ENCODE peak calls at places on chromosomes 13 and 19, in nine cellular contexts. One of them, this sample, is unnamed.

GRCh38 chr13:20064128-20064527 is 96.7 kb downstream of the GJA3 start:
- DNase-seq in NCI-H226: no peak
- DNase-seq in cardiac fibroblast: no peak
- DNase-seq in mammary epithelial cell: peak; percentile 37
- DNase-seq in activated T-cell treated with anti-CD3 and anti-CD28 coated beads, Interleukin-2, amount 50 U/mL, for 72 hours: no peak
- DNase-seq in activated CD4-positive, CD25-positive, alpha-beta regulatory T cell treated with anti-CD3 and anti-CD28 coated beads, Interleukin-2, amount 50 U/mL, for 16 hours: no peak
- DNase-seq in skeletal muscle cell: peak; percentile 7
- DNase-seq in fibroblast of pulmonary artery: peak; percentile 51
- DNase-seq in effector memory CD4-positive, alpha-beta T cell: no peak
- DNase-seq in this sample: no peak

GRCh38 chr13:37647038-37647650 is 48.6 kb upstream of the POSTN start:
- DNase-seq in NCI-H226: no peak
- DNase-seq in cardiac fibroblast: peak; percentile 35
- DNase-seq in mammary epithelial cell: no peak
- DNase-seq in activated T-cell treated with anti-CD3 and anti-CD28 coated beads, Interleukin-2, amount 50 U/mL, for 72 hours: no peak
- DNase-seq in activated CD4-positive, CD25-positive, alpha-beta regulatory T cell treated with anti-CD3 and anti-CD28 coated beads, Interleukin-2, amount 50 U/mL, for 16 hours: no peak
- DNase-seq in skeletal muscle cell: no peak
- DNase-seq in fibroblast of pulmonary artery: peak; percentile 36
- DNase-seq in effector memory CD4-positive, alpha-beta T cell: no peak
- DNase-seq in this sample: no peak

GRCh38 chr13:100543872-100544602 is 44.6 kb downstream of the GGACT start:
- DNase-seq in NCI-H226: no peak
- DNase-seq in cardiac fibroblast: no peak
- DNase-seq in mammary epithelial cell: no peak
- DNase-seq in activated T-cell treated with anti-CD3 and anti-CD28 coated beads, Interleukin-2, amount 50 U/mL, for 72 hours: no peak
- DNase-seq in activated CD4-positive, CD25-positive, alpha-beta regulatory T cell treated with anti-CD3 and anti-CD28 coated beads, Interleukin-2, amount 50 U/mL, for 16 hours: no peak
- DNase-seq in skeletal muscle cell: no peak
- DNase-seq in fibroblast of pulmonary artery: no peak
- DNase-seq in effector memory CD4-positive, alpha-beta T cell: no peak
- DNase-seq in this sample: no peak

GRCh38 chr13:46085737-46086136 is 19.1 kb downstream of the CPB2 start:
- DNase-seq in NCI-H226: no peak
- DNase-seq in cardiac fibroblast: no peak
- DNase-seq in mammary epithelial cell: no peak
- DNase-seq in activated T-cell treated with anti-CD3 and anti-CD28 coated beads, Interleukin-2, amount 50 U/mL, for 72 hours: no peak
- DNase-seq in activated CD4-positive, CD25-positive, alpha-beta regulatory T cell treated with anti-CD3 and anti-CD28 coated beads, Interleukin-2, amount 50 U/mL, for 16 hours: no peak
- DNase-seq in skeletal muscle cell: no peak
- DNase-seq in fibroblast of pulmonary artery: no peak
- DNase-seq in effector memory CD4-positive, alpha-beta T cell: no peak
- DNase-seq in this sample: no peak

GRCh38 chr13:76667551-76667950 is 218.7 kb downstream of the KCTD12 start:
- DNase-seq in NCI-H226: peak; percentile 6
- DNase-seq in cardiac fibroblast: peak; percentile 87
- DNase-seq in mammary epithelial cell: peak; percentile 16
- DNase-seq in activated T-cell treated with anti-CD3 and anti-CD28 coated beads, Interleukin-2, amount 50 U/mL, for 72 hours: no peak
- DNase-seq in activated CD4-positive, CD25-positive, alpha-beta regulatory T cell treated with anti-CD3 and anti-CD28 coated beads, Interleukin-2, amount 50 U/mL, for 16 hours: no peak
- DNase-seq in skeletal muscle cell: peak; percentile 40
- DNase-seq in fibroblast of pulmonary artery: peak; percentile 89
- DNase-seq in effector memory CD4-positive, alpha-beta T cell: no peak
- DNase-seq in this sample: peak; percentile 25

GRCh38 chr13:111210488-111210887 is 95.4 kb downstream of the ARHGEF7 start:
- DNase-seq in NCI-H226: peak; percentile 76
- DNase-seq in cardiac fibroblast: peak; percentile 88
- DNase-seq in mammary epithelial cell: no peak
- DNase-seq in activated T-cell treated with anti-CD3 and anti-CD28 coated beads, Interleukin-2, amount 50 U/mL, for 72 hours: no peak
- DNase-seq in activated CD4-positive, CD25-positive, alpha-beta regulatory T cell treated with anti-CD3 and anti-CD28 coated beads, Interleukin-2, amount 50 U/mL, for 16 hours: no peak
- DNase-seq in skeletal muscle cell: peak; percentile 83
- DNase-seq in fibroblast of pulmonary artery: peak; percentile 83
- DNase-seq in effector memory CD4-positive, alpha-beta T cell: no peak
- DNase-seq in this sample: peak; percentile 85

GRCh38 chr19:1970003-1970805 is 29.2 kb downstream of the CSNK1G2 start:
- DNase-seq in NCI-H226: no peak
- DNase-seq in cardiac fibroblast: no peak
- DNase-seq in mammary epithelial cell: peak; percentile 46
- DNase-seq in activated T-cell treated with anti-CD3 and anti-CD28 coated beads, Interleukin-2, amount 50 U/mL, for 72 hours: no peak
- DNase-seq in activated CD4-positive, CD25-positive, alpha-beta regulatory T cell treated with anti-CD3 and anti-CD28 coated beads, Interleukin-2, amount 50 U/mL, for 16 hours: no peak
- DNase-seq in skeletal muscle cell: no peak
- DNase-seq in fibroblast of pulmonary artery: no peak
- DNase-seq in effector memory CD4-positive, alpha-beta T cell: no peak
- DNase-seq in this sample: no peak

GRCh38 chr13:103277959-103278673 is 211.9 kb upstream of the SLC10A2 start:
- DNase-seq in NCI-H226: no peak
- DNase-seq in cardiac fibroblast: peak; percentile 14
- DNase-seq in mammary epithelial cell: no peak
- DNase-seq in activated T-cell treated with anti-CD3 and anti-CD28 coated beads, Interleukin-2, amount 50 U/mL, for 72 hours: no peak
- DNase-seq in activated CD4-positive, CD25-positive, alpha-beta regulatory T cell treated with anti-CD3 and anti-CD28 coated beads, Interleukin-2, amount 50 U/mL, for 16 hours: no peak
- DNase-seq in skeletal muscle cell: no peak
- DNase-seq in fibroblast of pulmonary artery: no peak
- DNase-seq in effector memory CD4-positive, alpha-beta T cell: no peak
- DNase-seq in this sample: no peak

GRCh38 chr19:29485293-29485692 is 40.5 kb upstream of the VSTM2B start:
- DNase-seq in NCI-H226: no peak
- DNase-seq in cardiac fibroblast: no peak
- DNase-seq in mammary epithelial cell: no peak
- DNase-seq in activated T-cell treated with anti-CD3 and anti-CD28 coated beads, Interleukin-2, amount 50 U/mL, for 72 hours: no peak
- DNase-seq in activated CD4-positive, CD25-positive, alpha-beta regulatory T cell treated with anti-CD3 and anti-CD28 coated beads, Interleukin-2, amount 50 U/mL, for 16 hours: no peak
- DNase-seq in skeletal muscle cell: no peak
- DNase-seq in fibroblast of pulmonary artery: no peak
- DNase-seq in effector memory CD4-positive, alpha-beta T cell: no peak
- DNase-seq in this sample: no peak

GRCh38 chr19:35549174-35549788 is 3.9 kb downstream of the TMEM147 start:
- DNase-seq in NCI-H226: peak; percentile 42
- DNase-seq in cardiac fibroblast: peak; percentile 77
- DNase-seq in mammary epithelial cell: peak; percentile 58
- DNase-seq in activated T-cell treated with anti-CD3 and anti-CD28 coated beads, Interleukin-2, amount 50 U/mL, for 72 hours: peak; percentile 69
- DNase-seq in activated CD4-positive, CD25-positive, alpha-beta regulatory T cell treated with anti-CD3 and anti-CD28 coated beads, Interleukin-2, amount 50 U/mL, for 16 hours: peak; percentile 49
- DNase-seq in skeletal muscle cell: no peak
- DNase-seq in fibroblast of pulmonary artery: peak; percentile 73
- DNase-seq in effector memory CD4-positive, alpha-beta T cell: peak; percentile 54
- DNase-seq in this sample: peak; percentile 77

GRCh38 chr19:10043286-10043927 is 30.1 kb downstream of the RDH8 start:
- DNase-seq in NCI-H226: no peak
- DNase-seq in cardiac fibroblast: peak; percentile 39
- DNase-seq in mammary epithelial cell: peak; percentile 61
- DNase-seq in activated T-cell treated with anti-CD3 and anti-CD28 coated beads, Interleukin-2, amount 50 U/mL, for 72 hours: no peak
- DNase-seq in activated CD4-positive, CD25-positive, alpha-beta regulatory T cell treated with anti-CD3 and anti-CD28 coated beads, Interleukin-2, amount 50 U/mL, for 16 hours: no peak
- DNase-seq in skeletal muscle cell: no peak
- DNase-seq in fibroblast of pulmonary artery: peak; percentile 51
- DNase-seq in effector memory CD4-positive, alpha-beta T cell: no peak
- DNase-seq in this sample: no peak

GRCh38 chr19:48715681-48716171 is 3.8 kb downstream of the MAMSTR start:
- DNase-seq in NCI-H226: no peak
- DNase-seq in cardiac fibroblast: no peak
- DNase-seq in mammary epithelial cell: no peak
- DNase-seq in activated T-cell treated with anti-CD3 and anti-CD28 coated beads, Interleukin-2, amount 50 U/mL, for 72 hours: no peak
- DNase-seq in activated CD4-positive, CD25-positive, alpha-beta regulatory T cell treated with anti-CD3 and anti-CD28 coated beads, Interleukin-2, amount 50 U/mL, for 16 hours: no peak
- DNase-seq in skeletal muscle cell: no peak
- DNase-seq in fibroblast of pulmonary artery: no peak
- DNase-seq in effector memory CD4-positive, alpha-beta T cell: no peak
- DNase-seq in this sample: no peak

GRCh38 chr19:46081928-46082727 is 41.3 kb upstream of the IGFL4 start:
- DNase-seq in NCI-H226: peak; percentile 53
- DNase-seq in cardiac fibroblast: peak; percentile 79
- DNase-seq in mammary epithelial cell: peak; percentile 61
- DNase-seq in activated T-cell treated with anti-CD3 and anti-CD28 coated beads, Interleukin-2, amount 50 U/mL, for 72 hours: peak; percentile 42
- DNase-seq in activated CD4-positive, CD25-positive, alpha-beta regulatory T cell treated with anti-CD3 and anti-CD28 coated beads, Interleukin-2, amount 50 U/mL, for 16 hours: no peak
- DNase-seq in skeletal muscle cell: no peak
- DNase-seq in fibroblast of pulmonary artery: peak; percentile 79
- DNase-seq in effector memory CD4-positive, alpha-beta T cell: no peak
- DNase-seq in this sample: peak; percentile 56

GRCh38 chr19:16571689-16572331 is 405 bp downstream of the SLC35E1 start:
- DNase-seq in NCI-H226: peak; percentile 16
- DNase-seq in cardiac fibroblast: peak; percentile 31
- DNase-seq in mammary epithelial cell: peak; percentile 38
- DNase-seq in activated T-cell treated with anti-CD3 and anti-CD28 coated beads, Interleukin-2, amount 50 U/mL, for 72 hours: peak; percentile 65
- DNase-seq in activated CD4-positive, CD25-positive, alpha-beta regulatory T cell treated with anti-CD3 and anti-CD28 coated beads, Interleukin-2, amount 50 U/mL, for 16 hours: no peak
- DNase-seq in skeletal muscle cell: no peak
- DNase-seq in fibroblast of pulmonary artery: peak; percentile 16
- DNase-seq in effector memory CD4-positive, alpha-beta T cell: no peak
- DNase-seq in this sample: no peak

GRCh38 chr13:33441015-33441414 is 155.5 kb upstream of the STARD13 start:
- DNase-seq in NCI-H226: no peak
- DNase-seq in cardiac fibroblast: peak; percentile 38
- DNase-seq in mammary epithelial cell: peak; percentile 36
- DNase-seq in activated T-cell treated with anti-CD3 and anti-CD28 coated beads, Interleukin-2, amount 50 U/mL, for 72 hours: no peak
- DNase-seq in activated CD4-positive, CD25-positive, alpha-beta regulatory T cell treated with anti-CD3 and anti-CD28 coated beads, Interleukin-2, amount 50 U/mL, for 16 hours: no peak
- DNase-seq in skeletal muscle cell: peak; percentile 5
- DNase-seq in fibroblast of pulmonary artery: peak; percentile 53
- DNase-seq in effector memory CD4-positive, alpha-beta T cell: no peak
- DNase-seq in this sample: no peak

GRCh38 chr19:41893899-41894298 is 10.9 kb downstream of the ARHGEF1 start:
- DNase-seq in NCI-H226: peak; percentile 32
- DNase-seq in cardiac fibroblast: peak; percentile 42
- DNase-seq in mammary epithelial cell: no peak
- DNase-seq in activated T-cell treated with anti-CD3 and anti-CD28 coated beads, Interleukin-2, amount 50 U/mL, for 72 hours: no peak
- DNase-seq in activated CD4-positive, CD25-positive, alpha-beta regulatory T cell treated with anti-CD3 and anti-CD28 coated beads, Interleukin-2, amount 50 U/mL, for 16 hours: no peak
- DNase-seq in skeletal muscle cell: no peak
- DNase-seq in fibroblast of pulmonary artery: no peak
- DNase-seq in effector memory CD4-positive, alpha-beta T cell: no peak
- DNase-seq in this sample: no peak

GRCh38 chr19:2336528-2337328 is 8.2 kb downstream of the SPPL2B start:
- DNase-seq in NCI-H226: no peak
- DNase-seq in cardiac fibroblast: no peak
- DNase-seq in mammary epithelial cell: no peak
- DNase-seq in activated T-cell treated with anti-CD3 and anti-CD28 coated beads, Interleukin-2, amount 50 U/mL, for 72 hours: no peak
- DNase-seq in activated CD4-positive, CD25-positive, alpha-beta regulatory T cell treated with anti-CD3 and anti-CD28 coated beads, Interleukin-2, amount 50 U/mL, for 16 hours: no peak
- DNase-seq in skeletal muscle cell: no peak
- DNase-seq in fibroblast of pulmonary artery: no peak
- DNase-seq in effector memory CD4-positive, alpha-beta T cell: no peak
- DNase-seq in this sample: no peak

GRCh38 chr13:89457977-89458376 is 1786.8 kb downstream of the SLITRK5 start:
- DNase-seq in NCI-H226: peak; percentile 96
- DNase-seq in cardiac fibroblast: peak; percentile 90
- DNase-seq in mammary epithelial cell: peak; percentile 91
- DNase-seq in activated T-cell treated with anti-CD3 and anti-CD28 coated beads, Interleukin-2, amount 50 U/mL, for 72 hours: no peak
- DNase-seq in activated CD4-positive, CD25-positive, alpha-beta regulatory T cell treated with anti-CD3 and anti-CD28 coated beads, Interleukin-2, amount 50 U/mL, for 16 hours: no peak
- DNase-seq in skeletal muscle cell: peak; percentile 87
- DNase-seq in fibroblast of pulmonary artery: peak; percentile 85
- DNase-seq in effector memory CD4-positive, alpha-beta T cell: no peak
- DNase-seq in this sample: no peak

GRCh38 chr19:7106711-7107657 is 37.5 kb downstream of the ZNF557 start:
- DNase-seq in NCI-H226: no peak
- DNase-seq in cardiac fibroblast: no peak
- DNase-seq in mammary epithelial cell: no peak
- DNase-seq in activated T-cell treated with anti-CD3 and anti-CD28 coated beads, Interleukin-2, amount 50 U/mL, for 72 hours: no peak
- DNase-seq in activated CD4-positive, CD25-positive, alpha-beta regulatory T cell treated with anti-CD3 and anti-CD28 coated beads, Interleukin-2, amount 50 U/mL, for 16 hours: no peak
- DNase-seq in skeletal muscle cell: no peak
- DNase-seq in fibroblast of pulmonary artery: no peak
- DNase-seq in effector memory CD4-positive, alpha-beta T cell: no peak
- DNase-seq in this sample: no peak

GRCh38 chr13:80235559-80236296 is 105.2 kb downstream of the SPRY2 start:
- DNase-seq in NCI-H226: peak; percentile 88
- DNase-seq in cardiac fibroblast: peak; percentile 55
- DNase-seq in mammary epithelial cell: peak; percentile 20
- DNase-seq in activated T-cell treated with anti-CD3 and anti-CD28 coated beads, Interleukin-2, amount 50 U/mL, for 72 hours: no peak
- DNase-seq in activated CD4-positive, CD25-positive, alpha-beta regulatory T cell treated with anti-CD3 and anti-CD28 coated beads, Interleukin-2, amount 50 U/mL, for 16 hours: no peak
- DNase-seq in skeletal muscle cell: no peak
- DNase-seq in fibroblast of pulmonary artery: peak; percentile 64
- DNase-seq in effector memory CD4-positive, alpha-beta T cell: no peak
- DNase-seq in this sample: no peak

GRCh38 chr19:772730-773436 is 22.0 kb downstream of the MISP start:
- DNase-seq in NCI-H226: no peak
- DNase-seq in cardiac fibroblast: no peak
- DNase-seq in mammary epithelial cell: no peak
- DNase-seq in activated T-cell treated with anti-CD3 and anti-CD28 coated beads, Interleukin-2, amount 50 U/mL, for 72 hours: no peak
- DNase-seq in activated CD4-positive, CD25-positive, alpha-beta regulatory T cell treated with anti-CD3 and anti-CD28 coated beads, Interleukin-2, amount 50 U/mL, for 16 hours: no peak
- DNase-seq in skeletal muscle cell: no peak
- DNase-seq in fibroblast of pulmonary artery: no peak
- DNase-seq in effector memory CD4-positive, alpha-beta T cell: no peak
- DNase-seq in this sample: no peak

GRCh38 chr13:45778897-45779296 is 72.7 kb downstream of the SIAH3 start:
- DNase-seq in NCI-H226: no peak
- DNase-seq in cardiac fibroblast: no peak
- DNase-seq in mammary epithelial cell: no peak
- DNase-seq in activated T-cell treated with anti-CD3 and anti-CD28 coated beads, Interleukin-2, amount 50 U/mL, for 72 hours: no peak
- DNase-seq in activated CD4-positive, CD25-positive, alpha-beta regulatory T cell treated with anti-CD3 and anti-CD28 coated beads, Interleukin-2, amount 50 U/mL, for 16 hours: no peak
- DNase-seq in skeletal muscle cell: no peak
- DNase-seq in fibroblast of pulmonary artery: no peak
- DNase-seq in effector memory CD4-positive, alpha-beta T cell: no peak
- DNase-seq in this sample: no peak

GRCh38 chr19:54271106-54271505 is 9.8 kb downstream of the LILRB2 start:
- DNase-seq in NCI-H226: no peak
- DNase-seq in cardiac fibroblast: no peak
- DNase-seq in mammary epithelial cell: no peak
- DNase-seq in activated T-cell treated with anti-CD3 and anti-CD28 coated beads, Interleukin-2, amount 50 U/mL, for 72 hours: no peak
- DNase-seq in activated CD4-positive, CD25-positive, alpha-beta regulatory T cell treated with anti-CD3 and anti-CD28 coated beads, Interleukin-2, amount 50 U/mL, for 16 hours: no peak
- DNase-seq in skeletal muscle cell: no peak
- DNase-seq in fibroblast of pulmonary artery: no peak
- DNase-seq in effector memory CD4-positive, alpha-beta T cell: no peak
- DNase-seq in this sample: peak; percentile 45

GRCh38 chr19:24060687-24061356 is 26.2 kb upstream of the ZNF254 start:
- DNase-seq in NCI-H226: no peak
- DNase-seq in cardiac fibroblast: no peak
- DNase-seq in mammary epithelial cell: peak; percentile 85
- DNase-seq in activated T-cell treated with anti-CD3 and anti-CD28 coated beads, Interleukin-2, amount 50 U/mL, for 72 hours: peak; percentile 26
- DNase-seq in activated CD4-positive, CD25-positive, alpha-beta regulatory T cell treated with anti-CD3 and anti-CD28 coated beads, Interleukin-2, amount 50 U/mL, for 16 hours: no peak
- DNase-seq in skeletal muscle cell: no peak
- DNase-seq in fibroblast of pulmonary artery: no peak
- DNase-seq in effector memory CD4-positive, alpha-beta T cell: no peak
- DNase-seq in this sample: no peak

GRCh38 chr13:39036212-39036611 is 1.7 kb downstream of the PROSER1 start:
- DNase-seq in NCI-H226: no peak
- DNase-seq in cardiac fibroblast: peak; percentile 29
- DNase-seq in mammary epithelial cell: peak; percentile 37
- DNase-seq in activated T-cell treated with anti-CD3 and anti-CD28 coated beads, Interleukin-2, amount 50 U/mL, for 72 hours: peak; percentile 26
- DNase-seq in activated CD4-positive, CD25-positive, alpha-beta regulatory T cell treated with anti-CD3 and anti-CD28 coated beads, Interleukin-2, amount 50 U/mL, for 16 hours: no peak
- DNase-seq in skeletal muscle cell: no peak
- DNase-seq in fibroblast of pulmonary artery: peak; percentile 44
- DNase-seq in effector memory CD4-positive, alpha-beta T cell: no peak
- DNase-seq in this sample: no peak

GRCh38 chr13:35865341-35866240 is 265.6 kb downstream of the DCLK1 start:
- DNase-seq in NCI-H226: no peak
- DNase-seq in cardiac fibroblast: no peak
- DNase-seq in mammary epithelial cell: peak; percentile 17
- DNase-seq in activated T-cell treated with anti-CD3 and anti-CD28 coated beads, Interleukin-2, amount 50 U/mL, for 72 hours: no peak
- DNase-seq in activated CD4-positive, CD25-positive, alpha-beta regulatory T cell treated with anti-CD3 and anti-CD28 coated beads, Interleukin-2, amount 50 U/mL, for 16 hours: no peak
- DNase-seq in skeletal muscle cell: no peak
- DNase-seq in fibroblast of pulmonary artery: no peak
- DNase-seq in effector memory CD4-positive, alpha-beta T cell: no peak
- DNase-seq in this sample: no peak

GRCh38 chr13:70729369-70729768 is 621.1 kb upstream of the KLHL1 start:
- DNase-seq in NCI-H226: no peak
- DNase-seq in cardiac fibroblast: no peak
- DNase-seq in mammary epithelial cell: no peak
- DNase-seq in activated T-cell treated with anti-CD3 and anti-CD28 coated beads, Interleukin-2, amount 50 U/mL, for 72 hours: no peak
- DNase-seq in activated CD4-positive, CD25-positive, alpha-beta regulatory T cell treated with anti-CD3 and anti-CD28 coated beads, Interleukin-2, amount 50 U/mL, for 16 hours: no peak
- DNase-seq in skeletal muscle cell: no peak
- DNase-seq in fibroblast of pulmonary artery: no peak
- DNase-seq in effector memory CD4-positive, alpha-beta T cell: no peak
- DNase-seq in this sample: no peak

GRCh38 chr13:101308247-101309013 is 107.9 kb downstream of the NALCN start:
- DNase-seq in NCI-H226: no peak
- DNase-seq in cardiac fibroblast: no peak
- DNase-seq in mammary epithelial cell: peak; percentile 42
- DNase-seq in activated T-cell treated with anti-CD3 and anti-CD28 coated beads, Interleukin-2, amount 50 U/mL, for 72 hours: no peak
- DNase-seq in activated CD4-positive, CD25-positive, alpha-beta regulatory T cell treated with anti-CD3 and anti-CD28 coated beads, Interleukin-2, amount 50 U/mL, for 16 hours: no peak
- DNase-seq in skeletal muscle cell: no peak
- DNase-seq in fibroblast of pulmonary artery: peak; percentile 6
- DNase-seq in effector memory CD4-positive, alpha-beta T cell: no peak
- DNase-seq in this sample: no peak

GRCh38 chr19:47047272-47047930 is 1.0 kb downstream of the TMEM160 start:
- DNase-seq in NCI-H226: no peak
- DNase-seq in cardiac fibroblast: no peak
- DNase-seq in mammary epithelial cell: no peak
- DNase-seq in activated T-cell treated with anti-CD3 and anti-CD28 coated beads, Interleukin-2, amount 50 U/mL, for 72 hours: no peak
- DNase-seq in activated CD4-positive, CD25-positive, alpha-beta regulatory T cell treated with anti-CD3 and anti-CD28 coated beads, Interleukin-2, amount 50 U/mL, for 16 hours: no peak
- DNase-seq in skeletal muscle cell: no peak
- DNase-seq in fibroblast of pulmonary artery: no peak
- DNase-seq in effector memory CD4-positive, alpha-beta T cell: no peak
- DNase-seq in this sample: no peak

GRCh38 chr19:10871711-10872550 is 578 bp downstream of the CARM1 start:
- DNase-seq in NCI-H226: no peak
- DNase-seq in cardiac fibroblast: peak; percentile 20
- DNase-seq in mammary epithelial cell: peak; percentile 19
- DNase-seq in activated T-cell treated with anti-CD3 and anti-CD28 coated beads, Interleukin-2, amount 50 U/mL, for 72 hours: peak; percentile 54
- DNase-seq in activated CD4-positive, CD25-positive, alpha-beta regulatory T cell treated with anti-CD3 and anti-CD28 coated beads, Interleukin-2, amount 50 U/mL, for 16 hours: no peak
- DNase-seq in skeletal muscle cell: no peak
- DNase-seq in fibroblast of pulmonary artery: no peak
- DNase-seq in effector memory CD4-positive, alpha-beta T cell: peak; percentile 3
- DNase-seq in this sample: peak; percentile 36

GRCh38 chr13:43285891-43286602 is 262.7 kb downstream of the DNAJC15 start:
- DNase-seq in NCI-H226: peak; percentile 63
- DNase-seq in cardiac fibroblast: peak; percentile 19
- DNase-seq in mammary epithelial cell: no peak
- DNase-seq in activated T-cell treated with anti-CD3 and anti-CD28 coated beads, Interleukin-2, amount 50 U/mL, for 72 hours: no peak
- DNase-seq in activated CD4-positive, CD25-positive, alpha-beta regulatory T cell treated with anti-CD3 and anti-CD28 coated beads, Interleukin-2, amount 50 U/mL, for 16 hours: no peak
- DNase-seq in skeletal muscle cell: no peak
- DNase-seq in fibroblast of pulmonary artery: no peak
- DNase-seq in effector memory CD4-positive, alpha-beta T cell: no peak
- DNase-seq in this sample: no peak